ENCODE peak calls at places on chromosomes 13 and 19, in eight cellular contexts. V is Peyer's patch, C is tibial nerve, T is erythroblast, N is IMR-90, W is breast epithelium, K is gastrocnemius medialis, Y is HCT116. M is an unnamed sample.

GRCh38 chr19:35294328-35294727 is 2.4 kb downstream of the MAG start:
- DNase-seq in Y (no peak), W (no peak), K (no peak), T (no peak), V (no peak), C (no peak), N (no peak), M (no peak)

GRCh38 chr13:112128052-112128610 is 61.2 kb downstream of the SOX1 start:
- DNase-seq in K (no peak), V (no peak), W (no peak), C (no peak), T (no peak), N (no peak), Y (no peak), M (no peak)

GRCh38 chr19:11979527-11979926 is 14.7 kb downstream of the ZNF763 start:
- DNase-seq in T (no peak), C (no peak), W (no peak), N (no peak), K (no peak), V (no peak), Y (no peak), M (no peak)

GRCh38 chr19:45889210-45889885 is 3.4 kb upstream of the IRF2BP1 start:
- DNase-seq in N (no peak), T (peak), Y (no peak), W (no peak), K (no peak), C (no peak), V (no peak), M (no peak)

GRCh38 chr19:46617566-46618079 is 7.3 kb downstream of the PTGIR start:
- DNase-seq in N (no peak), W (no peak), C (no peak), Y (no peak), K (no peak), V (peak), T (no peak), M (no peak)

GRCh38 chr19:47134533-47134932 is 3.9 kb downstream of the SAE1 start:
- DNase-seq in C (no peak), V (no peak), K (no peak), Y (no peak), W (no peak), T (no peak), N (no peak), M (no peak)

GRCh38 chr13:51942189-51942588 is 69.1 kb downstream of the ATP7B start:
- DNase-seq in V (peak), K (no peak), W (no peak), Y (peak), T (no peak), N (no peak), C (no peak), M (no peak)

GRCh38 chr19:9008667-9009066 is 1.5 kb downstream of the MUC16 start:
- DNase-seq in T (no peak), Y (no peak), N (no peak), C (no peak), K (no peak), V (no peak), W (no peak), M (no peak)

GRCh38 chr19:7600721-7601120 is 5.1 kb downstream of the CAMSAP3 start:
- DNase-seq in T (no peak), V (no peak), C (no peak), Y (no peak), N (no peak), W (no peak), K (no peak), M (no peak)

GRCh38 chr13:77325371-77325941 is 1.4 kb downstream of the MYCBP2 start:
- DNase-seq in T (no peak), W (no peak), V (no peak), C (no peak), K (no peak), N (no peak), Y (no peak), M (no peak)

GRCh38 chr19:37997911-37998344 is 90.9 kb downstream of the SIPA1L3 start:
- DNase-seq in C (no peak), K (no peak), W (no peak), T (no peak), V (no peak), Y (peak), N (peak), M (no peak)

GRCh38 chr19:56142087-56142787 is 1.1 kb downstream of the ZNF444 start:
- DNase-seq in W (peak), N (no peak), T (no peak), C (no peak), Y (no peak), V (no peak), K (no peak), M (no peak)

GRCh38 chr13:49097374-49097773 is 121.7 kb downstream of the FNDC3A start:
- DNase-seq in W (peak), T (no peak), N (peak), K (no peak), V (no peak), C (no peak), Y (peak), M (no peak)

GRCh38 chr13:79307866-79308298 is 98.2 kb downstream of the RBM26 start:
- DNase-seq in T (no peak), Y (no peak), K (no peak), N (peak), V (no peak), C (no peak), W (no peak), M (peak)

GRCh38 chr13:36343766-36344165 is 2.4 kb downstream of the SPART start:
- DNase-seq in W (no peak), C (no peak), T (peak), K (no peak), N (no peak), V (no peak), Y (no peak), M (peak)

GRCh38 chr13:36344886-36345437 is 1.2 kb downstream of the SPART start:
- DNase-seq in Y (no peak), T (peak), C (no peak), W (no peak), V (no peak), N (no peak), K (no peak), M (peak)

GRCh38 chr13:36346222-36347083 is at the start of gene SPART:
- DNase-seq in C (peak), Y (no peak), K (peak), W (peak), V (peak), N (peak), T (peak), M (peak)

GRCh38 chr13:36344173-36344572 is 2.0 kb downstream of the SPART start:
- DNase-seq in C (no peak), N (peak), T (peak), Y (no peak), K (peak), W (no peak), V (no peak), M (peak)

GRCh38 chr13:36345438-36346221 is 564 bp downstream of the SPART start:
- DNase-seq in N (peak), T (peak), W (peak), K (peak), V (peak), Y (no peak), C (peak), M (peak)
- TF ChIP-seq POLR2A in N (peak), T (peak), W (peak), K (peak), V (no peak), Y (no peak), C (peak), M (peak)

GRCh38 chr13:50911051-50911690 is 1.6 kb downstream of the RNASEH2B start:
- DNase-seq in C (no peak), T (peak), V (no peak), N (no peak), Y (no peak), W (no peak), K (no peak), M (no peak)

GRCh38 chr13:50908371-50908770 is 1.2 kb upstream of the RNASEH2B start:
- DNase-seq in V (no peak), K (no peak), C (no peak), Y (no peak), W (no peak), T (no peak), N (no peak), M (no peak)

GRCh38 chr13:50907781-50908180 is 1.8 kb upstream of the RNASEH2B start:
- DNase-seq in V (no peak), C (no peak), N (no peak), T (no peak), K (no peak), W (no peak), Y (no peak), M (no peak)

GRCh38 chr13:50910483-50910805 is 853 bp downstream of the RNASEH2B start:
- DNase-seq in K (no peak), V (no peak), Y (peak), C (peak), W (no peak), T (peak), N (peak), M (no peak)

DNA sequence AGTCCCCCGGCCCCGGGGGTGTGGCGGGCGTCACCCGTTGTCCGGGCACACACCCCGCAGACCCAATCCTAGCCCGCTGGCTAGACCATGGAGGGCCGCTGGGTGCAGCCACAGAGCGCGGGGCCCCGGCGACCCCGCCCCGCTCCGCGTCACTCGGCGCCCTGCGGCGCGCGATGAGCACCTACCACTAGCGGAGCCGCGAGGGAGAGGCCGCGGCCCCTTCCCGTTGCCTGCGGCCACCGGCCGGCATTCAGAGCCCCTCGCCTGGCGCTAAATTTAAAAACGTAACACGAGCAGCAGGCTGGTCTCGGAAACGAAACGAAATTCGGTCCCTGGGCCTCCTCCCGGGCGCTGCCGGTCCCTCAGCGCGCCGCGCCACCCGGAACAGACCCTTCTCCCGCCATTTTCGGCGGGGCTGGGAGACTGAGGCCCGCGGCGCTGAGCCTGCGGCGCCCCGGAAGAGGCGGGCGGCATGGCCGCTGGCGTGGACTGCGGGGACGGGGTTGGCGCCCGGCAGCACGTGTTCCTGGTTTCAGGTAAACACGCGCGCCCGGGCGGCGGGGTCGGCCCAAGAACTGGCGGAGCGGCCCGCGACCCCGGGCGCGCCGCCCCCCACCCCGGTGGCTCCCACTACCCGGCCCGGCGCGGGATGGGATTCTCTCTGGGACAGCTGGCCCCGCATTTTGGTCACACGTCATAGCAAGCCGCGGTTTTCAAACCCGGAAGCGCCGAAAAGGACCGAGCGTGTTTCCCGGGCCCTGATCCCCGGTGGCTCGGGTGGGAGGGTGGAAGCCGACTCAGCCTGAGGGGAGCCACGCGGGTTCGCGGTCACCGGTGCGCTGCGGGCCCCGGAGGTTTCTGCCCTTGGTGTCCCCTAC is at the start of gene RNASEH2B:
- DNase-seq in C (peak), Y (peak), K (peak), N (peak), V (peak), W (peak), T (peak), M (peak)
- TF ChIP-seq POLR2A in C (no peak), Y (no peak), K (peak), N (peak), V (peak), W (no peak), T (peak), M (no peak)

GRCh38 chr13:99301913-99302636 is 5.1 kb downstream of the GPR183 start:
- DNase-seq in Y (no peak), T (no peak), V (no peak), C (no peak), W (no peak), K (no peak), N (no peak), M (no peak)

GRCh38 chr13:99305180-99305965 is 1.8 kb downstream of the GPR183 start:
- DNase-seq in T (peak), Y (no peak), W (no peak), K (no peak), V (no peak), N (no peak), C (no peak), M (no peak)

GRCh38 chr13:99304541-99304940 is 2.7 kb downstream of the GPR183 start:
- DNase-seq in C (no peak), Y (no peak), V (no peak), T (no peak), K (no peak), W (no peak), N (no peak), M (no peak)

GRCh38 chr13:99302637-99303505 is 4.3 kb downstream of the GPR183 start:
- DNase-seq in N (no peak), W (no peak), K (no peak), T (no peak), C (no peak), V (no peak), Y (no peak), M (no peak)

DNA sequence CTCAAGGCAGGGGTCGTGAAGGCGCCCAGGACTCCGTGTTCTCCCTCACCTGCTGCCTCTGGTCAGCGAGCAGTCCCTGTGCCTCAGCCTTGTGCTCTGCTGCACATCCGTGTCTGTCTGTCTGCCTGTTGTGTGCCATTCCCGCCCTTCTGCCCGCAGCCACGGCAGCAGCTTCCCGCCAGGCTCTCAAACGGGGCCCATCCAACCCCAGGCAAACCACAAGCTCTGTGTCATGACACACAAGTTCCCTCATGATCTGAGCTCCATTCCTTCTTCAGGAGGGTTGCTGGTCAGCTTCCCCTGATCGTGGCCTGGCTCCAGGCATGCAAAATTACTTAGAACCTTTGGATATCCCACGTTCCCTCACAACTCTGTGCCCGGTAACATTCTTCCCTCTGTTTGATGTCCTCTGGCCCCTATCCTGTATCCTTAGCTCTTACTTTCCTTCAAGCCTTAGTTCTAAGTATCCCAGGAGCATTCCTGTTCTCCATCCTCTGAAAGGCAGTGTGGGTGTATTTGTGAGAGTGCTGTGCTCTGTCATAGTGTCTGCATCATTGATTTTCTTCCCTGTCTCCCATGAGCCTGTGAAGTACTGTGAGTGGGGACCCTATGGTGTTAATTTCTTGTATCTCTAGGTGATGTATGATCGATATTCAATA is 3.2 kb downstream of the GPR183 start:
- DNase-seq in Y (no peak), T (no peak), N (no peak), K (no peak), C (no peak), V (no peak), W (no peak), M (no peak)
- TF ChIP-seq POLR2A in Y (no peak), T (no peak), N (no peak), K (no peak), C (no peak), V (no peak), W (no peak), M (peak)

GRCh38 chr13:28379371-28380083 is 115.4 kb downstream of the FLT1 start:
- DNase-seq in C (no peak), N (no peak), W (no peak), V (no peak), K (no peak), T (no peak), Y (no peak), M (no peak)
- TF ChIP-seq POLR2A in C (no peak), N (no peak), W (no peak), V (no peak), K (no peak), T (no peak), Y (no peak), M (no peak)

GRCh38 chr19:10260141-10260584 is 8.1 kb downstream of the MRPL4 start:
- DNase-seq in N (no peak), V (no peak), C (no peak), K (no peak), T (no peak), W (peak), Y (peak), M (no peak)
- TF ChIP-seq POLR2A in N (no peak), V (no peak), C (no peak), K (no peak), T (no peak), W (no peak), Y (no peak), M (no peak)

DNA sequence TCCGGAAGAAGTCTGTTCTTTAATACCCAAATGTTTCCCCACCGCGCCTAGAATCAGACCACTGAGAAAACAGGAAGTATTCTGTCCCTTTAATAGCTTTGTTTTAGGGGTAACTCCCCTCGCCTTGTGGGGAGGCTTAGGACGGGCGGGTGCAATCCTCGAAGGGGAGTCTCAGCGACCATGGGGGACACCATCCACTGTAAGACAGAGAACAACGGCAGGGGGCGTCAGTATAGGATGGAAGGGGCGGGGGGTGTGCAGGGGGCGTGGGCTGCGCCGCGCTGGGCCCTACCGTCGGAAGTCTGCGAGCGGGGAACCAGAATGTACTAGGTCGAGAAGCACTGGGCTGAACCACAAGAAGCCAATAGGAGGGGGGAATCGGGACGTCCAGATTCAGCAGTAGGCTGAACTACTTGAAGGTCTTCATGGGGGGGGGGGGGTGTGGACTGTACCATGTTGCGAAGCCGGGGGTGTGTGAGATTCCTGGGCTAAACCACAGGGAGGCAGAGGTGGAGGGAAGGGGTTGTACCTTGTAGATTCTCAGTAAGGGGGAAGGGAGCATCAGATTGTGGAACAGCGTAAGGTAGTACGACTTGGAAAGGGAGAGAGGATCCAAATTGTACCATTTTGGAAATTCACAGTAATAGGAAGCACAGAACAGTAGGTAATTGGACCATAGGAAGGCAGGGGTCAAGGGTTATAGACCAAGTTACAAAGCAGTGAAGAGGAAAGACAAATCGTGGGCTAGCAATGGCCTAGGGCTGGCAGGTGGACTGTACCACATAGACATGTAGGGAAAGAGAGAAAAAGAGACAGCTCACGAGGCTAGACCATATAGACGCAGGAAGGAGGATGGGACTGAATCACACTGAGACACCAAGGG is 1.0 kb upstream of the DBP start:
- DNase-seq in W (peak), C (peak), K (peak), N (peak), T (peak), Y (peak), V (peak), M (peak)
- TF ChIP-seq POLR2A in W (peak), C (peak), K (peak), N (no peak), T (no peak), Y (peak), V (peak), M (peak)

DNA sequence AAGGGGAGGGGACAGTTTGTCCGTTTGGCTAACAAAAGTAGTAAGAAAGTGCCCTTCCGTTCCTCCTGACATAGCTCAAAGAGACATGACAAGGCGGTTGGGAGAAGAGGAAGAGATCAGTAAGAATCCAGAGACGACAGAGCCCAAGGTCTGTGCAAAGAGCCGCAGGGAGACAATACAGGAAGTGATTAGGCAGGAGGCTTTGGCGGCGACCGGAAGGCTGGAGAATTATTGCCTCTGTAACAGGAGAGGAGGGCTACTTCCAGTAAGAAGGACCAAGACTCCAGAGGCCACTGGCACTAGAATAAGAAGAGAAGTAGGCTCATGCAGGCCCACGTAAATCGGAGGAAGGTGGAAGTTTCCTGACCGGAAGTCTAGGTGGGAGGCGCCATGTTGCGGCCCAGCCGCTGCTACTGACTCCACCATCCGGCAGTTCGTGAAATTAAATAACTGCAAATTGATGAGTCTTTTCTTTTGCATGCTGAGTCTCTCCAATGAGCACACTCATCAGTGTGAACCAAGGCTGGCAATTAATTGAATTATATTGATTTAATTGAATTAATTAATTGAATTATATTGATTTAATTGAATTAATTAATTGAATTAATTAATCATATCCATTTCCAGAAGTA is 9.9 kb downstream of the RFX2 start:
- DNase-seq in K (no peak), T (peak), N (no peak), Y (no peak), W (no peak), C (no peak), V (no peak), M (no peak)
- TF ChIP-seq POLR2A in K (no peak), T (peak), N (no peak), Y (no peak), W (no peak), C (no peak), V (no peak), M (no peak)

DNA sequence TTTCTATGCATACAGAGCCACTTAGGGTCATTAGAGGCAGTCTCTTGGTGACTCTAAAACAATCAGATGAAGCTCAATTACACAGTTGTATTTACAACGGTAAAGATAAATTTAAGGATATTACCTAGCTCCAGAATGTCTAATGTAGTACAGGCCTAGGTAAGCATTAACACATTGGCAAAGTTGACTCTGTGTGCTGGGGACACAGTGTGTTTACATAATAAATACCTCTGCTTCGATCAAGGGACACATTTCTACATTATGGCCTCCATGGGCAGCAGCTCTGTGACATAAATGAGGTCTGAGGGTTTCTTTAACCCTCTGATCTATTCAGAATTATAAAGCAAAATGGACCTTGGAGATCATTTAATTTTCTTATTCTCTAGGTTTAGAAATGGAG is 74.7 kb downstream of the SERP2 start:
- DNase-seq in N (no peak), K (no peak), Y (no peak), W (no peak), V (no peak), C (no peak), T (no peak), M (no peak)
- TF ChIP-seq POLR2A in N (no peak), K (no peak), Y (no peak), W (no peak), V (no peak), C (no peak), T (no peak), M (no peak)